ENCODE peak calls at places on chromosomes 5 and 9, in six cellular contexts. U is suprapubic skin, L is uterus, K is vagina, N is lung, S is BE2C. Z is an unnamed sample.

GRCh38 chr5:60544162-60544561 is 155.8 kb downstream of the DEPDC1B start:
- DNase-seq in U (no peak), L (no peak), K (no peak), N (no peak), S (no peak), Z (no peak)

GRCh38 chr5:133298447-133298846 is 246.6 kb downstream of the HSPA4 start:
- DNase-seq in U (no peak), L (no peak), K (no peak), N (no peak), S (no peak), Z (no peak)

GRCh38 chr5:9166202-9167147 is 379.4 kb downstream of the SEMA5A start:
- DNase-seq in U (no peak), L (no peak), K (no peak), N (no peak), S (no peak), Z (no peak)

GRCh38 chr9:69047331-69047730 is 11.8 kb downstream of the FXN start:
- DNase-seq in U (no peak), L (no peak), K (no peak), N (no peak), S (no peak), Z (no peak)

GRCh38 chr9:134928796-134929559 is 11.3 kb upstream of the FCN1 start:
- DNase-seq in U (no peak), L (no peak), K (no peak), N (peak; percentile 58), S (no peak), Z (no peak)

GRCh38 chr5:111863801-111864200 is 106.8 kb upstream of the NREP start:
- DNase-seq in U (no peak), L (no peak), K (no peak), N (no peak), S (no peak), Z (no peak)

GRCh38 chr9:78572266-78572665 is 275.3 kb downstream of the PSAT1 start:
- DNase-seq in U (no peak), L (no peak), K (no peak), N (no peak), S (no peak), Z (no peak)

GRCh38 chr9:78828521-78828920 is 531.6 kb downstream of the PSAT1 start:
- DNase-seq in U (no peak), L (no peak), K (no peak), N (no peak), S (no peak), Z (no peak)

GRCh38 chr5:126129431-126129830 is 293.8 kb upstream of the GRAMD2B start:
- DNase-seq in U (no peak), L (no peak), K (no peak), N (no peak), S (no peak), Z (no peak)

GRCh38 chr5:102629827-102630605 is 125.1 kb upstream of the PAM start:
- DNase-seq in U (no peak), L (no peak), K (no peak), N (no peak), S (no peak), Z (no peak)

GRCh38 chr9:2230362-2230761 is 215.2 kb downstream of the SMARCA2 start:
- DNase-seq in U (no peak), L (no peak), K (no peak), N (no peak), S (no peak), Z (no peak)

GRCh38 chr5:123937230-123937629 is 425.3 kb downstream of the CSNK1G3 start:
- DNase-seq in U (no peak), L (no peak), K (no peak), N (no peak), S (peak; percentile 80), Z (peak; percentile 71)

GRCh38 chr5:171310816-171311697 is 2.0 kb downstream of the TLX3 start:
- DNase-seq in U (peak; percentile 75), L (no peak), K (no peak), N (no peak), S (no peak), Z (no peak)

GRCh38 chr5:13536921-13537320 is 407.6 kb downstream of the DNAH5 start:
- DNase-seq in U (no peak), L (no peak), K (no peak), N (no peak), S (no peak), Z (peak; percentile 10)

GRCh38 chr9:16125637-16126036 is 572.8 kb downstream of the CCDC171 start:
- DNase-seq in U (no peak), L (no peak), K (no peak), N (no peak), S (no peak), Z (peak; percentile 73)

GRCh38 chr5:145062280-145062679 is 772.9 kb downstream of the PRELID2 start:
- DNase-seq in U (no peak), L (no peak), K (no peak), N (no peak), S (no peak), Z (no peak)

GRCh38 chr5:62779010-62779422 is 200.4 kb downstream of the LRRC70 start:
- DNase-seq in U (no peak), L (no peak), K (no peak), N (no peak), S (peak; percentile 36), Z (peak; percentile 65)

GRCh38 chr9:137373611-137373980 is 49.4 kb downstream of the EXD3 start:
- DNase-seq in U (peak; percentile 77), L (no peak), K (no peak), N (no peak), S (peak; percentile 68), Z (no peak)

GRCh38 chr9:93346240-93347112 is 105.0 kb upstream of the FAM120A start:
- DNase-seq in U (no peak), L (no peak), K (no peak), N (no peak), S (peak; percentile 23), Z (peak; percentile 10)

DNA sequence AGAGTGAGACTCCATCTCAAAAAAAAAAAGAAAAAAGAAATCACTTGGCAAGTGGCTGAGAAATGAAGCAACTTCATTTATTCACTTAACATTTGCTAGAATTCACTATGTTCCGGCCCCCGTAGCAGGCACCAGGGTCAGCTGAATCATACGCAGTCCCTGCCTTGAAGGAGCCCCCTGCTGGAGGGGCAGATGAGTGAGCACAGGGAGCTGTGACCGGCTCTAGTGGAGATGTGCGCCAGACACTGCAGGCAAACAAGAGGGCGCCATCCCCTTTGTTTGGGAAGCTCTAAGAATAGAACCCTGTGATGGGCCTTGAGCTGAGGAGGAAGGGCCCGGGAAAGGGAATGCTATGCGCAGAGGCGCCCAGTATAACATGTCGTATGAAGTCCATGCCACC is 20.2 kb upstream of the RPL26L1 start:
- DNase-seq in U (no peak), L (no peak), K (no peak), N (no peak), S (peak; percentile 38), Z (no peak)
- TF ChIP-seq CTCF in U (no peak), L (no peak), K (no peak), N (no peak), S (peak; percentile 40), Z (peak; percentile 40)

DNA sequence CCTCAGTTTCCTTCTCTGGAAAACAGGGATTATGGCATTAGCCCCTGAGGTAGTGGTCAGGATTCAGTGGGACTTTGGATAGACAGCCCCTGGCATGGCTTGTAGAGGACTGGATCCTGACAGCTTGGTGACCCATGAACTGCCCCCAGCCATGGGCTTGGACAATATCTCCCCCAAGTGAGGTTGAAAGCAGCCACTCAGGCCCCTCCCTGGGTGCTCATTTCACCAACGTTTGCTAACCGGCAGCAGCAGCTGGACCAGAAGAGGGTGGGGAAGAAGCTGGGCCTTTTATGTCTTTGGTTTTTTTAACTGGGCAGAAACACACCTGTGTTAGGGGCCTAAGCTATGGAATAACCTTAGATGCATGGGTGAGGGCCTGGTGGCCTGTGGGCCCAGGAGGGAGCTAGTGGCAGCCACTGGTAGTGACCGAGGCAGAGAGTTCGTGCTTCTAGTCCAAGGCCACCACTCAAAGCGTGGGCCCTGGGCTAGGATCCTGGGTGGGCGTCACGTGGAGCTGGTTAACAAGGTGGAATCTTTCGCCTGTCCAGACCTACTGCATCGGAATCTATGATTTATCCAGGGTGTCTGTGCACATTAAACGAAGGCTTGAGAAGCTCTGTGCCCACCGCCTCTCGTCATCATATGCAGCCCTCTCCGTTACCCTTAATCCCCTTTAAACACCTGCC is 1.9 kb downstream of the SLC2A8 start:
- DNase-seq in U (peak; percentile 67), L (peak; percentile 13), K (no peak), N (no peak), S (no peak), Z (no peak)
- H3K4me3 ChIP-seq in U (no peak overlapping the region), L (no peak overlapping the region), K (peak overlapping the region; percentile 60), N (no peak overlapping the region), S (no peak overlapping the region), Z (no peak overlapping the region)

DNA sequence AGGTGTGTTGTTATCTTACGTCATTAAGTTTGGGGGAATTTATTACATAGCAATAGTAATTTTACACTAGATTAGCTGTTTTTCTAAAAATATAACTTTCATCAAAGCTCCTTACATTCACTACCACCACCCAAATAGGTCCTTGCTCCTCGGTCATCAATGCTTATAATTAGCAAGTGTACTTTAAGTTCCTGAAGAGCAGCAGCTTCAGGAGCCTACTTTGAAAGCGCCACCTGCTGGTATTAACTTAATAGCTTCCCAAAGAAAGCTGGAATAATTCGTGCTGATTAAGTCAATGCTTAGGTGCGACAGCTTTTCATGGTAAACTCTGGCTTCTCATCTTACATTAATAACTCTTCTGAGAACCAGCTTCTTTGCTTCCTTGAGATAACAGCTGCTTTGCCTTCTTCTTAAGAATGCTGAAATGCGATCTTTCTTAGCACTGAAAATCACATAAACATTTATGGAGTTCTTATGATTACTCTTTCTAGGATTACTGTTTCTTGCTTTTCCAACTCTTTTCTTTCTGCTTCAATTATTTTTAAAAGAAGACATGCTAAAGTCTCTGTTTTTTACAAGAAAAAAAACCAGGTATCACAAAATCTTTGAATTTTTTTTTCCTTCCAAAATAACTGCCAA is 10.0 kb upstream of the C5 start:
- DNase-seq in U (no peak), L (peak; percentile 42), K (no peak), N (peak; percentile 40), S (peak; percentile 49), Z (peak; percentile 79)
- TF ChIP-seq CTCF in U (peak; percentile 66), L (peak; percentile 65), K (peak; percentile 51), N (peak; percentile 64), S (peak; percentile 83), Z (peak; percentile 69)

DNA sequence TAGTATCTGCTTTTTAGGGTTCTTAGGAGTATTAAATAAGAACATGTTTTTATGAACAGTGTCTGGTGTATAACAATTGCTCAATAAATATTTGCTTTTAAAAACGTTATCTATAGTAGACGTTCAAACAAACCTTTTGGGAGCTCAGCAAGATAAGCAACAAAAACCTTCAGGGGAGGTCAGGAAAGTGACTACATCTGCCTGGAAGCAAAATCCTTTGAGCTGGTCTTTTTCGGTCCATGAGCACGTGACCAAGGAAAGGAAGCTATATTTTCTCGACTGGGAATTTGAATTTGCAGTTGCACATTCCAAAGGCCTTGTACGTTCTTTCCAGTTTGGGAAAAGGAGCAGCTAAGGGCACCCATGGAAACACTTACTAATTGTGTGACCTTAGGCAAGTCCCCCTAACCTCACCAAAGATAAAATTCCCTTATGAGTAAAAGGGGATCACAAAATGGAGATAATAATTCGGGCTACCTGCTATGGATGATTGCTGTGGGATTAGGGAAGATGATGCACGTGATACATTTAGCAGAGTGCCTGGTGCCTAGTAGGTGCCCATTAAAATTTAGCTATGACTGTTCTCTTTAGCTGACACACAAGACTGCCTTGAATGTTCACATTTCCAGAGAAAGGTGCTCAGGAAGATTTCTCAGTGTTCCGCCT is 45.4 kb downstream of the PTTG1 start:
- DNase-seq in U (no peak), L (no peak), K (no peak), N (no peak), S (no peak), Z (peak; percentile 54)
- H3K4me3 ChIP-seq in U (peak overlapping the region; percentile 47), L (no peak overlapping the region), K (no peak overlapping the region), N (no peak overlapping the region), S (no peak overlapping the region), Z (peak overlapping the region; percentile 1)

Z was measured in fibroblast of villous mesenchyme.